ENCODE peak calls at places on chromosomes 7 and 10, in four cellular contexts. U is left ventricle myocardium inferior, P is GM10248, F is B cell. M is an unnamed sample.
A peak's percentile ranks its signal among the peaks of the same experiment; 100 is the strongest.

GRCh38 chr7:137626469-137627067 is 220.2 kb downstream of the DGKI start:
- DNase-seq in U (no peak), P (peak; percentile 62), F (peak; percentile 11), M (peak; percentile 26)

GRCh38 chr10:88879754-88880286 is at the start of gene STAMBPL1:
- DNase-seq in U (no peak), P (peak; percentile 72), F (peak; percentile 79), M (no peak)

GRCh38 chr10:29317423-29318021 is 28.7 kb downstream of the LYZL1 start:
- DNase-seq in U (no peak), P (no peak), F (no peak), M (no peak)

GRCh38 chr7:47896809-47897423 is 51.4 kb downstream of the PKD1L1 start:
- DNase-seq in U (no peak), P (no peak), F (no peak), M (no peak)

GRCh38 chr7:77269360-77270075 is 69.9 kb upstream of the FGL2 start:
- DNase-seq in U (no peak), P (peak; percentile 24), F (peak; percentile 37), M (no peak)

GRCh38 chr10:31932838-31933237 is 4.2 kb upstream of the ARHGAP12 start:
- DNase-seq in U (no peak), P (no peak), F (no peak), M (no peak)

GRCh38 chr7:71559214-71559613 is 427.3 kb downstream of the GALNT17 start:
- DNase-seq in U (no peak), P (no peak), F (no peak), M (no peak)

GRCh38 chr7:132564849-132565248 is 11.4 kb downstream of the PLXNA4 start:
- DNase-seq in U (no peak), P (no peak), F (no peak), M (no peak)

GRCh38 chr10:101044117-101044516 is 13.1 kb downstream of the SFXN3 start:
- DNase-seq in U (no peak), P (no peak), F (no peak), M (no peak)

GRCh38 chr10:104337985-104338735 is at the start of gene ITPRIP:
- DNase-seq in U (peak; percentile 74), P (peak; percentile 79), F (peak; percentile 76), M (peak; percentile 88)

GRCh38 chr7:12731214-12731656 is 43.8 kb downstream of the ARL4A start:
- DNase-seq in U (no peak), P (no peak), F (no peak), M (no peak)

GRCh38 chr10:91616124-91616523 is 16.7 kb downstream of the PPP1R3C start:
- DNase-seq in U (no peak), P (no peak), F (no peak), M (no peak)

GRCh38 chr10:95547791-95548435 is 13.3 kb downstream of the SORBS1 start:
- DNase-seq in U (no peak), P (no peak), F (no peak), M (no peak)

GRCh38 chr10:90451283-90451682 is 406.6 kb downstream of the HTR7 start:
- DNase-seq in U (no peak), P (no peak), F (no peak), M (no peak)

GRCh38 chr7:31782411-31782991 is 95.5 kb downstream of the PPP1R17 start:
- DNase-seq in U (no peak), P (peak; percentile 50), F (peak; percentile 2), M (no peak)

GRCh38 chr10:75281980-75282379 is 46.2 kb upstream of the COMTD1 start:
- DNase-seq in U (no peak), P (no peak), F (no peak), M (no peak)

GRCh38 chr10:13346280-13346819 is 1.7 kb downstream of the SEPHS1 start:
- DNase-seq in U (no peak), P (no peak), F (no peak), M (no peak)

GRCh38 chr7:128916643-128916915 is 6.1 kb upstream of the KCP start:
- DNase-seq in U (no peak), P (no peak), F (no peak), M (no peak)

GRCh38 chr7:92517626-92518025 is 10.7 kb downstream of the PEX1 start:
- DNase-seq in U (no peak), P (no peak), F (no peak), M (no peak)

GRCh38 chr10:119542357-119542989 is at the start of gene RGS10:
- DNase-seq in U (peak; percentile 84), P (peak; percentile 89), F (peak; percentile 76), M (peak; percentile 87)

GRCh38 chr10:34240031-34240430 is 575.1 kb downstream of the PARD3 start:
- DNase-seq in U (no peak), P (no peak), F (no peak), M (no peak)

GRCh38 chr7:74174606-74175082 is 488 bp downstream of the EIF4H start:
- DNase-seq in U (peak; percentile 27), P (peak; percentile 38), F (no peak), M (no peak)

GRCh38 chr7:101553018-101553770 is 75.9 kb downstream of the MYL10 start:
- DNase-seq in U (no peak), P (peak; percentile 11), F (no peak), M (no peak)

GRCh38 chr7:79403879-79404278 is 49.6 kb downstream of the MAGI2 start:
- DNase-seq in U (no peak), P (no peak), F (no peak), M (no peak)

GRCh38 chr7:101367676-101368075 is 5.0 kb downstream of the COL26A1 start:
- DNase-seq in U (no peak), P (no peak), F (no peak), M (no peak)

GRCh38 chr10:129465796-129466702 is 992 bp upstream of the MGMT start:
- DNase-seq in U (no peak), P (no peak), F (no peak), M (no peak)

GRCh38 chr10:48437546-48437945 is 131.1 kb downstream of the MAPK8 start:
- DNase-seq in U (no peak), P (no peak), F (no peak), M (no peak)

GRCh38 chr7:39252916-39253315 is 275.2 kb downstream of the POU6F2 start:
- DNase-seq in U (no peak), P (no peak), F (no peak), M (no peak)

GRCh38 chr10:129365767-129366400 is 101.2 kb upstream of the MGMT start:
- DNase-seq in U (no peak), P (no peak), F (no peak), M (no peak)

GRCh38 chr7:116501425-116502167 is 2.1 kb downstream of the CAV2 start:
- DNase-seq in U (peak; percentile 30), P (no peak), F (no peak), M (no peak)

GRCh38 chr7:55325371-55325792 is 39.8 kb upstream of the LANCL2 start:
- DNase-seq in U (peak; percentile 71), P (no peak), F (no peak), M (no peak)

GRCh38 chr7:64494912-64495461 is 67.9 kb downstream of the ZNF680 start:
- DNase-seq in U (no peak), P (no peak), F (no peak), M (peak; percentile 1)

GRCh38 chr10:98045785-98046389 is 15.5 kb upstream of the CRTAC1 start:
- DNase-seq in U (no peak), P (peak; percentile 71), F (peak; percentile 68), M (no peak)

GRCh38 chr10:70981936-70982335 is 93.6 kb upstream of the PCBD1 start:
- DNase-seq in U (no peak), P (no peak), F (no peak), M (no peak)

GRCh38 chr7:3436746-3437145 is 135.7 kb downstream of the SDK1 start:
- DNase-seq in U (no peak), P (no peak), F (no peak), M (no peak)

GRCh38 chr10:102112210-102112817 is 7.9 kb downstream of the LDB1 start:
- DNase-seq in U (no peak), P (no peak), F (no peak), M (no peak)
- TF ChIP-seq CTCF in U (no peak), P (peak; percentile 38), F (peak; percentile 11), M (peak; percentile 44)

DNA sequence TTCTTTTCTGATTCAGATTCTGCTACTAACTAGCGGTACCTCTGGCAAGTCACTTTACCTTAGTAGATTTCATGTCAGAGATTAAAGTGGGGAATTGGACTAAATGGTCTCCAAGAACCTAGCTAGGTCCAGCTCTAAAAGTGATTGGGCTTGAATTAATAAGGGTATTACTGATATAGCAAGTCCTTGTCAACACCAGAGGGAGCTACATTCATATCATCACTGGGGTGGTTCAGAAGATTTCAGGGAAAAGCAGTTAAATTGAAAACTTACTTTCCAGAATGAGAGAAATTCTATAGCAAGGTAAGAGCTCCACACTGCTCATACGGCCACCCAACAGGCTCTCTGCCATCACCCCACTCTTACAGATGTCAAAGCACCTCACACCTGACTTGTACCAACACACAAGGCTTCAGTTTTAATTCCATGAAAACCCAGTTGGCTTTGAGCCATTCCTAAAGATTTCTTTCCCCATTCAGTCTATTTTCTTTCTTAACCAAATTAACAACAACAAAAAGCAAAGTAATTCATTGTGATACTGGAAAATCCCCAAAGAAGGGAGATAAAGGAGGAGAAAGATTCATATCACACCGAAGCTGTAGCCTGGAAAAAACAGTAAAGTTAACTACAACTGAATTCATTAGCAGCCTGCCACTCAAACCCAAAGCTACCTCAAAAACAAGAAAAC is 38.0 kb upstream of the SPOCK2 start:
- DNase-seq in U (no peak), P (peak; percentile 36), F (peak; percentile 27), M (no peak)
- TF ChIP-seq CTCF in U (peak; percentile 55), P (peak; percentile 37), F (peak; percentile 25), M (peak; percentile 23)

DNA sequence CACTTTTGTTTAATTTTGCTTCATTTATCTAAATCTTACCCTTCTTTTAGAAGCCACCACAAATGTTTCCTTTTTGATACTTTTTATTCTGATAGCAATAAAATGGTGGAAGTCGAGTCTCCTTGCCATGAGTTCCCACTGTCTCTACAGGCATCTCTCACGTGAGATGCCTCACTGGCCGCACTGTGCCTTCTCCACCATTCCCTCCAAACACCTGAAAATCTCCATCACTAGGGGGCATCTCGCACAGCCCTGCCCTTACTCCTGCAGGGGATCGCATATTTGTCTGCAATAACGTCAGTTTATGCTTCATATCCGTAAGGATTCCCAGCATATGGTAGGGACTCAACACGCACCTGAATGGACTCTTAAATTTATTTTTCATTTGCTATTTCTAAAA is 56.3 kb upstream of the NCAPG2 start:
- DNase-seq in U (no peak), P (no peak), F (no peak), M (no peak)
- TF ChIP-seq CTCF in U (no peak), P (no peak), F (no peak), M (no peak)

GRCh38 chr7:36766451-36766850 is 42.2 kb upstream of the AOAH start:
- DNase-seq in U (no peak), P (no peak), F (no peak), M (no peak)
- TF ChIP-seq CTCF in U (no peak), P (no peak), F (no peak), M (no peak)

DNA sequence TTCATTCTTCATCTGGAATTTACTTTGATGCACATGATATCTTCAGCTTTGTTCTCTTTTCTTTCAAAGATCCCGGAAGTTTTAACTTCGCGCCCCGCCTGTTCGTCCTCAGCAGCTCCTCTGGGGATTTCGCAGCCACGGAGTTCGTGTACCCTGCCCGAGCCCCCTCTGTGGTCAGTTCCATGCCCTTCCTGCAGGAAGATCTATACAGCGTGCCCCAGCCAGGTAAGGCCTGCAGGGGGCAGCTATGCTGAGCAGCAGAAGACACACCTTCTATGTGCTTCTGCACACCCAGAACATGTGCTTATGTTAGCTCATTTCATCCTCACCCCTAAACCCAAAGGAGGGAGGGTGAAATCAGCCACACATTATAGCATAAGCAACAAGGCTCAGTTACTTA is 79.7 kb upstream of the LYZL2 start:
- DNase-seq in U (no peak), P (no peak), F (no peak), M (no peak)
- TF ChIP-seq CTCF in U (no peak), P (no peak), F (no peak), M (peak; percentile 32)

M was measured in GM06990.